ENCODE peak calls at places on chromosomes 5 and 9, in five cellular contexts. F, M, S, Y and I are unnamed samples.

GRCh38 chr9:91192785-91193657 is 168.7 kb downstream of the AUH start:
- DNase-seq in F (peak), M (peak), S (peak), Y (peak), I (no peak)

GRCh38 chr5:52725065-52725746 is 62.5 kb upstream of the ITGA1 start:
- DNase-seq in F (no peak), M (no peak), S (no peak), Y (peak), I (no peak)

GRCh38 chr5:34866989-34867471 is 28.1 kb downstream of the TTC23L start:
- DNase-seq in F (no peak), M (no peak), S (no peak), Y (no peak), I (no peak)

GRCh38 chr5:2222246-2222645 is 339.5 kb upstream of the IRX4 start:
- DNase-seq in F (no peak), M (no peak), S (no peak), Y (no peak), I (no peak)

GRCh38 chr9:115278241-115279035 is 160.5 kb upstream of the TNC start:
- DNase-seq in F (no peak), M (no peak), S (no peak), Y (no peak), I (no peak)

GRCh38 chr5:132962429-132962928 is 955 bp downstream of the AFF4 start:
- DNase-seq in F (peak), M (peak), S (peak), Y (no peak), I (peak)

GRCh38 chr9:94771096-94771495 is 44.6 kb downstream of the AOPEP start:
- DNase-seq in F (no peak), M (no peak), S (no peak), Y (no peak), I (no peak)

GRCh38 chr5:95392593-95393182 is 1.5 kb downstream of the FAM81B start:
- DNase-seq in F (no peak), M (no peak), S (peak), Y (no peak), I (no peak)